ENCODE peak calls at places on chromosomes 7 and 10, in seven cellular contexts. P, B, E, F, L, A and V are unnamed samples.

GRCh38 chr10:78768041-78768569 is 300.7 kb upstream of the ZMIZ1 start:
- DNase-seq in P (no peak), B (no peak), E (no peak), F (no peak), L (no peak), A (no peak), V (no peak)

GRCh38 chr10:70115948-70116682 is 16.5 kb downstream of the AIFM2 start:
- DNase-seq in P (peak; percentile 42), B (no peak), E (peak; percentile 27), F (peak; percentile 12), L (peak; percentile 79), A (no peak), V (peak; percentile 53)

GRCh38 chr10:128052696-128053095 is 73.5 kb downstream of the MKI67 start:
- DNase-seq in P (no peak), B (no peak), E (no peak), F (no peak), L (no peak), A (no peak), V (no peak)

GRCh38 chr7:33192695-33193291 is 63.4 kb downstream of the BBS9 start:
- DNase-seq in P (no peak), B (no peak), E (no peak), F (no peak), L (no peak), A (no peak), V (no peak)

GRCh38 chr10:133071801-133072595 is 15.7 kb upstream of the ADGRA1 start:
- DNase-seq in P (no peak), B (no peak), E (no peak), F (no peak), L (no peak), A (no peak), V (peak; percentile 21)

GRCh38 chr10:97123713-97124112 is 62.0 kb downstream of the SLIT1 start:
- DNase-seq in P (no peak), B (no peak), E (no peak), F (no peak), L (no peak), A (no peak), V (no peak)

GRCh38 chr7:45086348-45087065 is 2.3 kb downstream of the NACAD start:
- DNase-seq in P (no peak), B (no peak), E (no peak), F (no peak), L (no peak), A (no peak), V (no peak)

GRCh38 chr7:100577507-100577906 is 3.8 kb upstream of the SAP25 start:
- DNase-seq in P (no peak), B (no peak), E (no peak), F (no peak), L (no peak), A (no peak), V (no peak)

GRCh38 chr10:133467286-133467911 is 13.7 kb downstream of the SCART1 start:
- DNase-seq in P (no peak), B (no peak), E (no peak), F (no peak), L (no peak), A (no peak), V (no peak)

GRCh38 chr10:122515588-122516231 is 44.8 kb upstream of the DMBT1 start:
- DNase-seq in P (peak; percentile 77), B (peak; percentile 69), E (peak; percentile 34), F (peak; percentile 67), L (no peak), A (no peak), V (peak; percentile 92)

GRCh38 chr7:100863406-100863950 is 3.7 kb upstream of the TRIP6 start:
- DNase-seq in P (no peak), B (no peak), E (no peak), F (peak; percentile 58), L (no peak), A (no peak), V (no peak)

GRCh38 chr10:27155073-27155754 is at the start of gene MASTL:
- DNase-seq in P (peak; percentile 96), B (peak; percentile 65), E (peak; percentile 90), F (peak; percentile 96), L (peak; percentile 90), A (peak; percentile 79), V (peak; percentile 90)

GRCh38 chr10:120181154-120181553 is 275.9 kb upstream of the PLPP4 start:
- DNase-seq in P (no peak), B (no peak), E (no peak), F (no peak), L (no peak), A (no peak), V (no peak)

GRCh38 chr7:47946581-47947354 is 1.5 kb downstream of the PKD1L1 start:
- DNase-seq in P (no peak), B (no peak), E (no peak), F (no peak), L (no peak), A (no peak), V (no peak)

GRCh38 chr7:15046851-15047250 is 144.3 kb upstream of the DGKB start:
- DNase-seq in P (no peak), B (no peak), E (no peak), F (no peak), L (no peak), A (no peak), V (no peak)

GRCh38 chr7:73573276-73573675 is 5.1 kb downstream of the TBL2 start:
- DNase-seq in P (no peak), B (no peak), E (no peak), F (no peak), L (no peak), A (no peak), V (no peak)

GRCh38 chr10:74314166-74314565 is 163.1 kb downstream of the ADK start:
- DNase-seq in P (peak; percentile 25), B (no peak), E (no peak), F (no peak), L (no peak), A (no peak), V (no peak)

GRCh38 chr10:87771871-87772500 is 46.0 kb downstream of the ATAD1 start:
- DNase-seq in P (peak; percentile 51), B (no peak), E (no peak), F (peak; percentile 42), L (peak; percentile 38), A (no peak), V (peak; percentile 58)

GRCh38 chr7:41579961-41580935 is 122.6 kb downstream of the INHBA start:
- DNase-seq in P (peak; percentile 86), B (peak; percentile 56), E (no peak), F (peak; percentile 88), L (no peak), A (no peak), V (no peak)

GRCh38 chr10:123180101-123180500 is 25.9 kb downstream of the BUB3 start:
- DNase-seq in P (no peak), B (no peak), E (no peak), F (no peak), L (no peak), A (no peak), V (no peak)

GRCh38 chr10:84193846-84194423 is 402 bp upstream of the CDHR1 start:
- DNase-seq in P (peak; percentile 2), B (no peak), E (no peak), F (peak; percentile 24), L (no peak), A (no peak), V (no peak)

GRCh38 chr10:60394444-60394843 is 4.8 kb upstream of the ANK3 start:
- DNase-seq in P (no peak), B (no peak), E (no peak), F (no peak), L (no peak), A (no peak), V (peak; percentile 3)

GRCh38 chr10:131758942-131759315 is 141.9 kb upstream of the PPP2R2D start:
- DNase-seq in P (no peak), B (no peak), E (no peak), F (no peak), L (no peak), A (no peak), V (no peak)

GRCh38 chr10:14409247-14409646 is 78.5 kb upstream of the FRMD4A start:
- DNase-seq in P (no peak), B (no peak), E (no peak), F (no peak), L (no peak), A (no peak), V (no peak)

GRCh38 chr10:131246089-131246488 is 65.4 kb downstream of the TCERG1L start:
- DNase-seq in P (no peak), B (no peak), E (no peak), F (no peak), L (no peak), A (no peak), V (no peak)

GRCh38 chr10:122172311-122173008 is 98.6 kb upstream of the BTBD16 start:
- DNase-seq in P (no peak), B (no peak), E (no peak), F (no peak), L (no peak), A (no peak), V (no peak)

GRCh38 chr10:644076-644942 is 45.2 kb downstream of the DIP2C start:
- DNase-seq in P (no peak), B (no peak), E (no peak), F (no peak), L (no peak), A (no peak), V (no peak)

GRCh38 chr7:122014697-122015096 is 129.4 kb downstream of the AASS start:
- DNase-seq in P (peak; percentile 22), B (no peak), E (no peak), F (no peak), L (no peak), A (no peak), V (no peak)
- TF ChIP-seq CTCF in P (peak; percentile 23), B (peak; percentile 3), E (no peak), F (peak; percentile 14), L (no peak), A (peak; percentile 35), V (no peak)

DNA sequence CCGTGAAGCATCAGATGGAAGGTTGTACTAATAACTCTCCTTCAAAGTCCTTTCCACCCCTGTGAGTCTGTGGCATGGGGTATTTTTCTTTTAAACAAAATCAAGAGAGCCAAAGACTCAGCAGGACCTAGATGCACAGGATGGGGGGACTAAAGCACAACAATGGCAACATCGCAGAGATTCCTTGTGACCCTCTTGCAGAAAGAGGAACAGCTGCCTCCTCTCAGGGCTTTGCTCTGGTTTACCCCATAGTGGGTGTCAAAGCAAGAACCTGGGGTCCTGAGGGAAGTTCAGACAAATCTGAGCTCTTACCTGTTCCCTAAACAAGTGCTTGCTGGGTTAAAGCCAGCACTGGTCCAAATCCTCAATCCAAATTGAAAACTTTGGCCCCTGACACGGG is 39.2 kb downstream of the FGF8 start:
- DNase-seq in P (no peak), B (no peak), E (no peak), F (no peak), L (no peak), A (no peak), V (peak; percentile 21)
- TF ChIP-seq CTCF in P (no peak), B (no peak), E (no peak), F (no peak), L (no peak), A (no peak), V (no peak)

GRCh38 chr10:69093933-69094332 is 6.0 kb downstream of the SRGN start:
- DNase-seq in P (peak; percentile 47), B (no peak), E (no peak), F (no peak), L (no peak), A (no peak), V (peak; percentile 68)
- TF ChIP-seq CTCF in P (no peak), B (peak; percentile 26), E (no peak), F (no peak), L (peak; percentile 18), A (no peak), V (peak; percentile 23)

DNA sequence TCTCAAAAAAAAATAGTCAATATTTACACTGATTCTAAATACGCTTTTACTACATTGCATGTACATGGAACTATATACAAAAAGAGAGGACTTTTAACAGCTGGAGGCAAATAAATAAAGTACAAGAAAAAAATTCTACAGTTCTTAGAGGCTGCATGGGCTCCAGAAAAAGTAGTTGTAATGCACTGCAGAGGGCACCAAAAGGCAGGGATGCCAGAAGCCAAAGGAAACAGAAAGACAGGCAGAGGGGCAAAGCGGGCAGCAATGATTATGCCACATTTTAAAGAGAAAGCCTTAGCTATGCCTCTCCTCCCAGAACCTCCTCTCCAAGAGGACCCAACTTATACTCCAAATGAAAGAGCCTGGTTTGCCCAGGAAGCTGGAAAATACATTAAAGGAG is 11.6 kb upstream of the ADCK2 start:
- DNase-seq in P (no peak), B (no peak), E (no peak), F (no peak), L (no peak), A (no peak), V (no peak)
- TF ChIP-seq CTCF in P (no peak), B (peak; percentile 36), E (no peak), F (peak; percentile 27), L (peak; percentile 11), A (no peak), V (no peak)